ENCODE peak calls at places on chromosomes 1 and 21, in six cellular contexts. N is progenitor cell of endocrine pancreas, X is heart right ventricle, Y is fibroblast of the aortic adventitia, V is omental fat pad, G is lower lobe of right lung. E is an unnamed sample.

GRCh38 chr1:202623075-202623474 is 87.2 kb downstream of the SYT2 start:
- DNase-seq in Y (peak), V (no peak), X (peak), G (no peak), N (no peak), E (peak)

GRCh38 chr1:108893141-108893530 is 16.4 kb downstream of the GPSM2 start:
- DNase-seq in Y (no peak), N (no peak), X (no peak), G (no peak), V (no peak), E (peak)

GRCh38 chr1:154431586-154432373 is 26.6 kb downstream of the IL6R start:
- DNase-seq in V (peak), Y (peak), N (no peak), X (no peak), G (no peak), E (peak)

GRCh38 chr1:200739499-200740290 is 1.0 kb downstream of the CAMSAP2 start:
- DNase-seq in G (peak), V (peak), Y (peak), N (peak), X (peak), E (peak)

GRCh38 chr1:54053745-54054437 is 483 bp downstream of the TCEANC2 start:
- DNase-seq in X (no peak), N (no peak), V (no peak), Y (peak), G (no peak), E (peak)

GRCh38 chr1:171751208-171751607 is 9.3 kb upstream of the VAMP4 start:
- DNase-seq in V (no peak), G (no peak), X (no peak), Y (no peak), N (no peak), E (no peak)

GRCh38 chr1:30310966-30311742 is 412.2 kb downstream of the MATN1 start:
- DNase-seq in Y (no peak), V (no peak), G (no peak), X (no peak), N (peak), E (no peak)

GRCh38 chr1:215113776-215114153 is 31.2 kb downstream of the KCNK2 start:
- DNase-seq in X (no peak), N (no peak), G (no peak), V (no peak), Y (no peak), E (no peak)

GRCh38 chr1:234405676-234406075 is 32.4 kb downstream of the COA6 start:
- DNase-seq in X (no peak), N (no peak), G (no peak), V (no peak), Y (no peak), E (no peak)

GRCh38 chr1:211613108-211613947 is 34.4 kb upstream of the SLC30A1 start:
- DNase-seq in N (no peak), Y (peak), G (peak), V (peak), X (peak), E (peak)

GRCh38 chr21:31837613-31838390 is 35.0 kb upstream of the HUNK start:
- DNase-seq in N (no peak), G (no peak), Y (no peak), X (no peak), V (no peak), E (no peak)

DNA sequence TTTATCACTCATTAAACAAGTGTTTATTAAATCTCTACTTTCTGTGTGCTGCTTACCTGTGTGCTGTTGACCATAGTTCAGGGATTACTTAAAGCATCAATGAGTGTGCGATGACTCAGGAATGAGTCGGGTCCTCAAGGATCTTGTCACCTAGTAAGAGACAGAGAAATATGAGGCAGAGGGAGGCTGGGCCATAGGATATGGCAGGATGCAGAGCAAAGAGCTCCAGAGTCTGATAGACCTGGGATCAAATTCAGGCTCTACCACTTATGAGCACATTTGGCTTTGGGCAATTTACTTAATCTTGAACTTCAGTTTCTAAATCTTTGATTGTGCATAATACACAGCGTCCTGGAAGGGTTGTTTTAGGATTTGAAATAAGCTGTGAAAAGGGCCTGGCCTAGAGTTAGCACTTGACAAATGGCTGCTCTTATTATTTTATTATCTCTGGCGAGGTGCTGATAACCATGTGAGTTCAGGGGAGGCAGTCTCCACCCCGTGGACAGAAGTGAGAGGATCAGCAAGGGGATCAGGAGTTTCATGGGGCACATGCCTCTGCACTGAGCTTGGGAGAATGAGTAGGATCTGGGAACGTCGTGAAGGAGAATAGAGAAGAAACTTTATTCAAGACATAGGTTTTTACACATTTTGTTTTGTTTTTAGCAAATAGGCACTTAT is 94.5 kb downstream of the ROR1 start:
- DNase-seq in Y (peak), V (no peak), X (no peak), N (no peak), G (no peak), E (no peak)
- TF ChIP-seq CTCF in Y (peak), V (no peak), X (peak), N (peak), G (no peak), E (no peak)

GRCh38 chr1:47794530-47794929 is 202.7 kb downstream of the TRABD2B start:
- DNase-seq in X (no peak), V (no peak), N (no peak), G (no peak), Y (no peak), E (no peak)

GRCh38 chr1:47791879-47792608 is 205.1 kb downstream of the TRABD2B start:
- DNase-seq in Y (peak), X (no peak), G (no peak), V (no peak), N (no peak), E (no peak)

GRCh38 chr1:47793563-47793962 is 203.6 kb downstream of the TRABD2B start:
- DNase-seq in V (no peak), N (no peak), Y (no peak), X (no peak), G (no peak), E (no peak)

GRCh38 chr1:47794081-47794480 is 203.1 kb downstream of the TRABD2B start:
- DNase-seq in Y (no peak), X (no peak), V (no peak), N (no peak), G (no peak), E (no peak)

GRCh38 chr1:47792786-47793185 is 204.4 kb downstream of the TRABD2B start:
- DNase-seq in G (no peak), N (no peak), V (no peak), Y (no peak), X (no peak), E (no peak)
- TF ChIP-seq CTCF in G (no peak), N (no peak), V (no peak), Y (no peak), X (no peak), E (no peak)

GRCh38 chr1:23210351-23210785 is 6.9 kb downstream of the HTR1D start:
- DNase-seq in N (no peak), V (no peak), Y (no peak), G (no peak), X (no peak), E (no peak)
- TF ChIP-seq CTCF in N (no peak), V (no peak), Y (no peak), G (no peak), X (no peak), E (no peak)

DNA sequence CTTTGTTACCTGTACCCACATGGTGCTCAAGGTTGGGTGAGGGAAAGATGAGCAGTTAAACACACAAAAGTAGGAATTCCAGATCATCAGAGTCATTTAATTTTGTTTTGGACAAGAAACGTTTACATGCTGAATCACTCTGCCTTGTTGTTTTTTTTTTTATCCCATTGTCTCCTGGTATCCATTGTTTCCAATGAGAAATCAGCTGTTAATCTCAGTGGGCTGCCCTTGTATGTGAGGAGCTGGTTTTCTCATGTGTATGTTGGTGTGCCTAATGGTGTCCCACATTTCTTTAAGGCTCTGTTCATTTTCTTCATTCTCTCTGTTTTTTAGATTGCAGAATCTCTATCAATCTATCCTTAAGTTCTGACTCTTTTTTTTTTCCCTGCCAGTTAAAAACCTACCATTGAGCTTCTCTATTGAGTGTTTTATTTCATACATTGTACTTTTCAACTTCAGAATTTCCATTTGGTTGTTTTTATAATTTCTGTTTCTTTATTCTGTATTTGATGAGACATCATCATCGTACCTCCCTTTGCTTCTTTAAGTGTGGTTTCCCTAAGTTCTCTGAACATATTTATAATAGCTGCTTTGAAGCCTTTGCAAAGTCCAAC is 8.8 kb upstream of the OBSCN start:
- DNase-seq in V (no peak), N (no peak), Y (peak), G (no peak), X (no peak), E (peak)
- TF ChIP-seq CTCF in V (no peak), N (no peak), Y (no peak), G (no peak), X (no peak), E (no peak)

DNA sequence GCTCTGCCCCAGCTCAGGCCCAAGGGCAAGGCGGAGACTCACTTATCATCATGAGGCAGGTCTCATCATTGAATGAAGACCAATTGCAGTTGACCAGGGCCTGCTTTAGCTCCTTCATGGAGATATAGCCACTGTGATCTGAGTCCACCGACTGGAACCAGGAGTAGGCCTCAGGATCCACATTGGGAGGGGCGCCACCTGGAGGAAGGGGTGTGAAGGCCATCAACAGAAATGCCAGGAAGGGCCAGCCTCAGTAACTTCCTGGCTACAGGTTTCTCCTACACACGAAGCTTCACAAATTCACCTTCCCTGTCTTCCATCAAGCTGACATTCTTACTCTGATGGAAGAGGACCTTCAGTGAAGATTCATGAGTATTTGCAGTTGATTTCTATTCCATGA is 11.6 kb downstream of the PEF1 start:
- DNase-seq in X (no peak), V (no peak), N (no peak), Y (peak), G (no peak), E (peak)
- TF ChIP-seq CTCF in X (peak), V (no peak), N (peak), Y (peak), G (peak), E (peak)

GRCh38 chr1:39081266-39082139 is 55.4 kb downstream of the NDUFS5 start:
- DNase-seq in V (no peak), N (peak), G (peak), Y (no peak), X (no peak), E (no peak)
- TF ChIP-seq CTCF in V (no peak), N (peak), G (no peak), Y (no peak), X (no peak), E (no peak)

GRCh38 chr1:19648239-19648638 is 4.1 kb downstream of the NBL1 start:
- DNase-seq in G (no peak), N (no peak), X (no peak), V (no peak), Y (no peak), E (no peak)

GRCh38 chr1:19646771-19647319 is 2.7 kb downstream of the NBL1 start:
- DNase-seq in V (no peak), X (no peak), N (no peak), G (no peak), Y (no peak), E (no peak)

GRCh38 chr1:19650416-19651140 is 6.5 kb downstream of the NBL1 start:
- DNase-seq in X (peak), G (no peak), N (no peak), Y (peak), V (no peak), E (peak)

GRCh38 chr1:19647643-19648042 is 3.5 kb downstream of the NBL1 start:
- DNase-seq in G (no peak), Y (peak), X (peak), V (no peak), N (no peak), E (no peak)

GRCh38 chr1:19648689-19649088 is 4.6 kb downstream of the NBL1 start:
- DNase-seq in N (no peak), V (no peak), X (no peak), G (no peak), Y (peak), E (peak)
- TF ChIP-seq CTCF in N (no peak), V (no peak), X (peak), G (peak), Y (peak), E (peak)